ENCODE peak calls at places on chromosomes 3 and 15, in ten cellular contexts. F is bronchial epithelial cell, J is heart right ventricle, I is dorsolateral prefrontal cortex, B is body of pancreas, H is Peyer's patch, P is PC-3, T is transverse colon, G is IMR-90, S is mammary epithelial cell. M is an unnamed sample.

GRCh38 chr3:186975726-186976125 is 45.4 kb downstream of the ST6GAL1 start:
- DNase-seq in F (no peak), J (no peak), I (no peak), B (no peak), H (no peak), P (no peak), T (no peak), G (no peak), S (no peak), M (no peak)

GRCh38 chr15:84915011-84915958 is 30.8 kb downstream of the SLC28A1 start:
- DNase-seq in F (peak; percentile 95), J (peak; percentile 90), I (no peak), B (peak; percentile 77), H (no peak), P (peak; percentile 91), T (peak; percentile 38), G (peak; percentile 86), S (peak; percentile 92), M (peak; percentile 95)

GRCh38 chr3:197606468-197606867 is 50.7 kb upstream of the BDH1 start:
- DNase-seq in F (no peak), J (no peak), I (no peak), B (no peak), H (no peak), P (no peak), T (no peak), G (no peak), S (no peak), M (no peak)

GRCh38 chr15:31372635-31373091 is 46.0 kb downstream of the KLF13 start:
- DNase-seq in F (peak; percentile 79), J (peak; percentile 79), I (no peak), B (peak; percentile 67), H (no peak), P (peak; percentile 26), T (no peak), G (peak; percentile 74), S (peak; percentile 76), M (peak; percentile 83)

GRCh38 chr3:150075417-150075865 is 104.7 kb upstream of the PFN2 start:
- DNase-seq in F (no peak), J (no peak), I (no peak), B (no peak), H (no peak), P (no peak), T (no peak), G (no peak), S (no peak), M (no peak)

GRCh38 chr3:159239054-159239453 is 437.2 kb downstream of the MFSD1 start:
- DNase-seq in F (no peak), J (no peak), I (no peak), B (no peak), H (no peak), P (no peak), T (no peak), G (no peak), S (no peak), M (no peak)

GRCh38 chr3:187742351-187743171 is 2.7 kb downstream of the BCL6 start:
- DNase-seq in F (no peak), J (peak; percentile 71), I (no peak), B (peak; percentile 54), H (no peak), P (peak; percentile 70), T (peak; percentile 39), G (peak; percentile 45), S (peak; percentile 51), M (peak; percentile 41)

GRCh38 chr3:159378391-159378790 is 576.5 kb downstream of the MFSD1 start:
- DNase-seq in F (no peak), J (no peak), I (no peak), B (no peak), H (no peak), P (no peak), T (no peak), G (no peak), S (no peak), M (no peak)

GRCh38 chr3:52561028-52561749 is 24.8 kb downstream of the UQCC5 start:
- DNase-seq in F (no peak), J (no peak), I (no peak), B (no peak), H (no peak), P (no peak), T (no peak), G (no peak), S (no peak), M (no peak)

GRCh38 chr15:70466895-70467529 is 296.3 kb downstream of the UACA start:
- DNase-seq in F (peak; percentile 52), J (peak; percentile 35), I (peak; percentile 45), B (peak; percentile 67), H (peak; percentile 62), P (peak; percentile 67), T (peak; percentile 60), G (peak; percentile 54), S (peak; percentile 51), M (peak; percentile 65)

GRCh38 chr3:151976211-151977050 is 103.0 kb downstream of the SUCNR1 start:
- DNase-seq in F (peak; percentile 97), J (no peak), I (no peak), B (no peak), H (no peak), P (peak; percentile 98), T (no peak), G (peak; percentile 96), S (peak; percentile 93), M (peak; percentile 87)

GRCh38 chr3:134367869-134368750 is 6.1 kb downstream of the AMOTL2 start:
- DNase-seq in F (no peak), J (no peak), I (no peak), B (no peak), H (no peak), P (no peak), T (no peak), G (no peak), S (no peak), M (no peak)

DNA sequence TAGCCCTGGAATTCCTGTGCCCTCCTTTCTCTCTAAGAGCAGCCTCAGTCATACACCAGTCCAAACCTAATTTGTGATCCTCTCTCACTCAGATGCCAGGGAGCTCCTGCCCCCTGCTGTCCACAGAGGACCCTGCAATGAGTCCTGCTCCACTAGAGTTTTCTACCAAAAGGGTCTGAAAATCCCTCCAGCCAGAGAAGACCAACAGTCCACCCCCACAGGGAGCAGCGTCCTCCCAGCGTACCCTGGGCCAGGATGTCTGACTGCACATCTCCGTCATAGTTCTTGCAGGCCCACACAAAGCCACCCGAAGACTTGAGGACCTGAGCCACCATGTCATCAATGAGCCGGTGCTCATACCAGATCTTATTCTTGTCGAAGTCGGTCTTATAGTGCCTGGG is 15.4 kb downstream of the IDH2 start:
- DNase-seq in F (peak; percentile 43), J (no peak), I (no peak), B (peak; percentile 57), H (no peak), P (peak; percentile 68), T (peak; percentile 55), G (peak; percentile 42), S (peak; percentile 36), M (peak; percentile 62)
- TF ChIP-seq CTCF in F (peak; percentile 83), J (peak; percentile 59), I (peak; percentile 53), B (peak; percentile 51), H (peak; percentile 62), P (peak; percentile 90), T (peak; percentile 68), G (peak; percentile 67), S (peak; percentile 84), M (peak; percentile 90)

GRCh38 chr3:129867506-129868124 is 25.9 kb downstream of the TMCC1 start:
- DNase-seq in F (no peak), J (no peak), I (no peak), B (no peak), H (no peak), P (no peak), T (no peak), G (peak; percentile 11), S (no peak), M (no peak)
- H3K4me3 ChIP-seq in F (no peak overlapping the region), J (no peak overlapping the region), I (no peak overlapping the region), B (no peak overlapping the region), H (no peak overlapping the region), P (no peak overlapping the region), T (no peak overlapping the region), G (no peak overlapping the region), S (no peak overlapping the region), M (no peak overlapping the region)

GRCh38 chr3:46898321-46899150 is 21.0 kb downstream of the PTH1R start:
- DNase-seq in F (no peak), J (no peak), I (peak; percentile 22), B (no peak), H (no peak), P (no peak), T (no peak), G (no peak), S (no peak), M (no peak)

GRCh38 chr3:46896386-46896785 is 18.9 kb downstream of the PTH1R start:
- DNase-seq in F (no peak), J (no peak), I (no peak), B (no peak), H (no peak), P (no peak), T (no peak), G (no peak), S (no peak), M (no peak)

GRCh38 chr3:46899151-46900006 is 21.9 kb downstream of the PTH1R start:
- DNase-seq in F (no peak), J (no peak), I (no peak), B (no peak), H (no peak), P (no peak), T (no peak), G (no peak), S (no peak), M (no peak)

GRCh38 chr3:46897031-46897430 is 19.5 kb downstream of the PTH1R start:
- DNase-seq in F (no peak), J (no peak), I (no peak), B (no peak), H (no peak), P (no peak), T (no peak), G (no peak), S (no peak), M (no peak)

GRCh38 chr3:46897829-46898320 is 20.4 kb downstream of the PTH1R start:
- DNase-seq in F (no peak), J (no peak), I (no peak), B (no peak), H (no peak), P (no peak), T (no peak), G (no peak), S (no peak), M (no peak)
- TF ChIP-seq CTCF in F (no peak), J (no peak), I (no peak), B (peak; percentile 12), H (no peak), P (peak; percentile 17), T (no peak), G (no peak), S (no peak), M (no peak)

GRCh38 chr3:130963878-130964277 is 62.7 kb downstream of the ASTE1 start:
- DNase-seq in F (peak; percentile 97), J (no peak), I (no peak), B (no peak), H (no peak), P (peak; percentile 93), T (no peak), G (peak; percentile 98), S (peak; percentile 97), M (peak; percentile 93)
- H3K4me3 ChIP-seq in F (no peak overlapping the region), J (no peak overlapping the region), I (no peak overlapping the region), B (no peak overlapping the region), H (no peak overlapping the region), P (peak overlapping the region; percentile 33), T (no peak overlapping the region), G (no peak overlapping the region), S (no peak overlapping the region), M (no peak overlapping the region)

M was measured in epithelial cell of esophagus.